ENCODE peak calls at places on chromosomes 11 and 22, in seven cellular contexts. M is HCT116, S is HepG2, T is SK-N-SH, H is H1, O is GM12878, J is K562. W is an unnamed sample.
A peak's percentile ranks its signal among the peaks of the same experiment; 100 is the strongest.

GRCh38 chr11:71500601-71501021 is 26.5 kb upstream of the KRTAP5-7 start:
- DNase-seq in M (peak; percentile 2), S (no peak), T (peak; percentile 77), H (no peak), O (no peak), J (no peak), W (no peak)

GRCh38 chr11:112017538-112017937 is 7.7 kb upstream of the DLAT start:
- DNase-seq in M (no peak), S (peak; percentile 35), T (no peak), H (no peak), O (no peak), J (no peak), W (no peak)

GRCh38 chr22:44245867-44246266 is 65.1 kb downstream of the PARVG start:
- DNase-seq in M (no peak), S (no peak), T (no peak), H (no peak), O (no peak), J (no peak), W (no peak)

GRCh38 chr11:119538748-119539147 is 115.8 kb upstream of the THY1 start:
- DNase-seq in M (no peak), S (no peak), T (no peak), H (no peak), O (no peak), J (no peak), W (no peak)

GRCh38 chr11:128469220-128469619 is 118.1 kb downstream of the ETS1 start:
- DNase-seq in M (no peak), S (no peak), T (no peak), H (no peak), O (peak; percentile 77), J (no peak), W (no peak)

GRCh38 chr22:39518996-39519680 is 1.2 kb upstream of the ATF4 start:
- DNase-seq in M (no peak), S (no peak), T (peak; percentile 47), H (no peak), O (no peak), J (no peak), W (no peak)

GRCh38 chr11:72041364-72042058 is 38.8 kb downstream of the NUMA1 start:
- DNase-seq in M (peak; percentile 40), S (peak; percentile 31), T (peak; percentile 77), H (no peak), O (no peak), J (no peak), W (no peak)

GRCh38 chr11:126268708-126269579 is at the start of the genes FOXRED1 and SRPRA:
- DNase-seq in M (peak; percentile 97), S (peak; percentile 96), T (peak; percentile 100), H (peak; percentile 98), O (peak; percentile 93), J (peak; percentile 100), W (peak; percentile 92)

GRCh38 chr11:104402812-104403521 is 239.0 kb upstream of the PDGFD start:
- DNase-seq in M (no peak), S (no peak), T (no peak), H (peak; percentile 53), O (no peak), J (no peak), W (no peak)

GRCh38 chr11:130476200-130476921 is 27.9 kb downstream of the ADAMTS15 start:
- DNase-seq in M (no peak), S (no peak), T (peak; percentile 10), H (no peak), O (no peak), J (no peak), W (no peak)

GRCh38 chr22:19554834-19555404 is 30.7 kb upstream of the CLDN5 start:
- DNase-seq in M (peak; percentile 28), S (peak; percentile 81), T (peak; percentile 40), H (peak; percentile 41), O (no peak), J (peak; percentile 66), W (no peak)

GRCh38 chr11:57761301-57762234 is at the start of gene CTNND1:
- DNase-seq in M (peak; percentile 95), S (peak; percentile 97), T (peak; percentile 91), H (peak; percentile 84), O (peak; percentile 77), J (peak; percentile 66), W (peak; percentile 86)

GRCh38 chr11:57764527-57764926 is 2.9 kb downstream of the CTNND1 start:
- DNase-seq in M (no peak), S (no peak), T (no peak), H (no peak), O (no peak), J (no peak), W (no peak)

GRCh38 chr11:57764972-57765371 is 3.4 kb downstream of the CTNND1 start:
- DNase-seq in M (no peak), S (no peak), T (no peak), H (no peak), O (no peak), J (peak; percentile 50), W (no peak)

GRCh38 chr11:57763568-57763967 is 2.0 kb downstream of the CTNND1 start:
- DNase-seq in M (no peak), S (peak; percentile 50), T (peak; percentile 45), H (no peak), O (no peak), J (peak; percentile 40), W (no peak)

DNA sequence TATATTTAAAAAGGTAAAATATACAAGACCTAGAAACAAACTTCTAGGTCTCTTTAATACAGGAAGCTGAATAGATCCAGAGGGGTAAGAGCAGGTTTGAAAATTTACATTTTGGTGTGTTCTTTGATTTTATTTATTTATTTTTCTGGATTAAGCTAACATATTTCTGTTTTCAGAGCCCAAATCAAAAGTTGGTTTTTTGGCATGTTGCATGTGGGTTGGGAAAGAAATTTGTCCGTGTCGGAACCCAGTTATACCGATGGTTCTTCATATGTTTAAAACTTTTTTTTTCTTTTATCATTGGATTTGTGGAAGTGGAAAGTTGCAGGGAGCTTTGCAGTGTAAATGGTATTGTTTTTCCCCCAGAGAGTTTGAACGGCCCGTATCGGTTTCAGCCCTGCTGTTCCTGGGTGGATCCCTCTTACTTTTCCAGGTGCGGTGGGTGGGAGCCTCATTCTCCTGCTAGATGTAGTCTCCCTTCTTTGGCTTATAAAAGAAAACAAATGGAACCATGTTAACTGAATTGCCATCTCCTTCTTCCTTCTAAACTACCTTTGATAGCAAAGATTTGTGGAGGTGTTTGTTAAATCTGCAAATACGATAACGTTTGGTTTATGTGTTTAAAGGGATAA is 749 bp downstream of the CTNND1 start:
- DNase-seq in M (no peak), S (no peak), T (peak; percentile 39), H (no peak), O (no peak), J (no peak), W (no peak)
- H3K4me3 ChIP-seq in M (peak overlapping the region; percentile 81), S (peak overlapping the region; percentile 80), T (peak overlapping the region; percentile 73), H (peak overlapping the region; percentile 90), O (peak overlapping the region; percentile 70), J (peak overlapping the region; percentile 62), W (peak overlapping the region; percentile 99)

DNA sequence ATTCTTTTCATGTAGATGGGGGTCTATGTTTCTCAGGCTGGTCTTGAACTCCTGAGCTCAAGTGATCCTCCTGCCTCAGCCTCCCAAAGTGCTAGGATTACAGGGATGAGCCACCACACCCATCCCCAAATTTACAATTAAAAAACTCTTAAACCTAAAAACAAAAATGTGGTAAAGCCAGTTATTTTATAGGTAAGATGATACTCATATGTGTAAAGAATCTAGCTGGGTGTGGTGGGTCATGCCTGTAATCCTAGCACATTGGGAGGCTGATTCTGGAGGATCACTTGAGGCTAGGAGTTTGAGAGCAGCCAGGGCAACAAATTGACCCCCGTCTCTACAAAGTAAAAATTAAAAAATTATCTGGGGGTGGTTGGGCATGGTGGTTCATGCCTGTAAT is 4.0 kb upstream of the RBM14 start:
- DNase-seq in M (no peak), S (no peak), T (no peak), H (no peak), O (no peak), J (no peak), W (no peak)
- TF ChIP-seq SIN3A in M (no peak), S (no peak), T (no peak), H (no peak), O (no peak), J (no peak), W (no peak)

GRCh38 chr11:41983458-41983857 is 524.0 kb upstream of the LRRC4C start:
- DNase-seq in M (no peak), S (no peak), T (no peak), H (no peak), O (no peak), J (no peak), W (no peak)
- H3K4me3 ChIP-seq in M (no peak overlapping the region), S (no peak overlapping the region), T (no peak overlapping the region), H (no peak overlapping the region), O (no peak overlapping the region), J (no peak overlapping the region), W (no peak overlapping the region)

GRCh38 chr22:50706481-50707125 is 31.4 kb upstream of the ACR start:
- DNase-seq in M (no peak), S (no peak), T (no peak), H (no peak), O (no peak), J (no peak), W (no peak)

GRCh38 chr22:50704510-50705218 is 32.0 kb downstream of the SHANK3 start:
- DNase-seq in M (no peak), S (no peak), T (no peak), H (no peak), O (no peak), J (peak; percentile 27), W (no peak)

GRCh38 chr22:50705851-50706351 is 32.1 kb upstream of the ACR start:
- DNase-seq in M (no peak), S (no peak), T (no peak), H (no peak), O (no peak), J (no peak), W (no peak)

GRCh38 chr22:50703726-50704509 is 31.3 kb downstream of the SHANK3 start:
- DNase-seq in M (no peak), S (no peak), T (no peak), H (no peak), O (no peak), J (no peak), W (no peak)

GRCh38 chr22:50705219-50705691 is 32.6 kb downstream of the SHANK3 start:
- DNase-seq in M (no peak), S (no peak), T (peak; percentile 88), H (peak; percentile 44), O (no peak), J (peak; percentile 62), W (no peak)
- TF ChIP-seq SIN3A in M (no peak), S (no peak), T (no peak), H (peak; percentile 74), O (no peak), J (no peak), W (no peak)

GRCh38 chr22:37896939-37897338 is 9.2 kb upstream of the MICALL1 start:
- DNase-seq in M (no peak), S (no peak), T (no peak), H (no peak), O (no peak), J (no peak), W (no peak)

GRCh38 chr22:37894939-37895670 is 11.0 kb upstream of the MICALL1 start:
- DNase-seq in M (no peak), S (no peak), T (no peak), H (no peak), O (no peak), J (no peak), W (no peak)

GRCh38 chr22:37897805-37898204 is 8.3 kb upstream of the MICALL1 start:
- DNase-seq in M (no peak), S (no peak), T (no peak), H (no peak), O (no peak), J (no peak), W (no peak)

GRCh38 chr22:37898441-37899181 is 7.5 kb upstream of the MICALL1 start:
- DNase-seq in M (no peak), S (peak; percentile 77), T (no peak), H (no peak), O (no peak), J (no peak), W (no peak)

GRCh38 chr22:37896181-37896592 is 9.9 kb upstream of the MICALL1 start:
- DNase-seq in M (no peak), S (peak; percentile 90), T (no peak), H (no peak), O (peak; percentile 60), J (no peak), W (no peak)
- H3K4me3 ChIP-seq in M (no peak overlapping the region), S (peak overlapping the region; percentile 47), T (no peak overlapping the region), H (no peak overlapping the region), O (no peak overlapping the region), J (no peak overlapping the region), W (no peak overlapping the region)

W was measured in Panc1.